ENCODE peak calls at places on chromosomes 6 and 20, in five cellular contexts. O is endothelial cell of umbilical vein, G is breast epithelium, T is transverse colon, N is K562. X is an unnamed sample.

GRCh38 chr6:20808984-20809383 is 274.7 kb downstream of the CDKAL1 start:
- DNase-seq in O (no peak), G (no peak), T (no peak), N (no peak), X (no peak)

GRCh38 chr6:158131926-158132325 is 36.1 kb downstream of the SERAC1 start:
- DNase-seq in O (peak), G (no peak), T (no peak), N (peak), X (no peak)

GRCh38 chr6:17850281-17850680 is 137.2 kb downstream of the KIF13A start:
- DNase-seq in O (no peak), G (no peak), T (no peak), N (no peak), X (no peak)

GRCh38 chr20:49290608-49291191 is 12.8 kb upstream of the ZNFX1 start:
- DNase-seq in O (no peak), G (no peak), T (no peak), N (peak), X (no peak)

GRCh38 chr6:82458147-82458546 is 94.5 kb downstream of the TPBG start:
- DNase-seq in O (no peak), G (no peak), T (no peak), N (no peak), X (no peak)

GRCh38 chr6:15287670-15288069 is 41.8 kb downstream of the JARID2 start:
- DNase-seq in O (no peak), G (no peak), T (no peak), N (no peak), X (no peak)

GRCh38 chr6:20302702-20303251 is 90.5 kb upstream of the MBOAT1 start:
- DNase-seq in O (no peak), G (no peak), T (no peak), N (peak), X (no peak)

GRCh38 chr20:38029453-38029852 is 3.8 kb downstream of the TTI1 start:
- DNase-seq in O (no peak), G (no peak), T (no peak), N (no peak), X (no peak)

GRCh38 chr20:52192296-52193007 is 873 bp upstream of the ZFP64 start:
- DNase-seq in O (no peak), G (no peak), T (no peak), N (peak), X (no peak)

GRCh38 chr6:127347188-127347587 is 3.8 kb upstream of the ECHDC1 start:
- DNase-seq in O (no peak), G (no peak), T (no peak), N (no peak), X (no peak)

GRCh38 chr20:39103305-39103704 is 141.2 kb downstream of the DHX35 start:
- DNase-seq in O (no peak), G (no peak), T (no peak), N (no peak), X (no peak)

GRCh38 chr6:130600880-130601341 is 226.3 kb upstream of the SMLR1 start:
- DNase-seq in O (peak), G (no peak), T (no peak), N (no peak), X (no peak)

GRCh38 chr20:46027245-46027853 is 1.7 kb upstream of the SLC12A5 start:
- DNase-seq in O (peak), G (no peak), T (no peak), N (peak), X (no peak)

GRCh38 chr6:4253604-4254211 is 118.3 kb upstream of the ECI2 start:
- DNase-seq in O (peak), G (no peak), T (no peak), N (peak), X (no peak)

GRCh38 chr6:20839624-20840023 is 305.4 kb downstream of the CDKAL1 start:
- DNase-seq in O (no peak), G (no peak), T (no peak), N (no peak), X (no peak)

GRCh38 chr6:168506460-168506859 is 65.5 kb downstream of the SMOC2 start:
- DNase-seq in O (no peak), G (no peak), T (no peak), N (no peak), X (no peak)

GRCh38 chr20:479487-479886 is 17.2 kb upstream of the TBC1D20 start:
- DNase-seq in O (peak), G (no peak), T (no peak), N (no peak), X (no peak)
- TF ChIP-seq POLR2AphosphoS5 in O (no peak), G (no peak), T (no peak), N (no peak), X (no peak)

GRCh38 chr6:164106345-164106769 is 691.8 kb downstream of the QKI start:
- DNase-seq in O (peak), G (no peak), T (no peak), N (peak), X (no peak)

GRCh38 chr6:164108092-164108491 is 693.6 kb downstream of the QKI start:
- DNase-seq in O (no peak), G (no peak), T (no peak), N (no peak), X (no peak)

GRCh38 chr6:164107297-164107995 is 692.9 kb downstream of the QKI start:
- DNase-seq in O (no peak), G (no peak), T (no peak), N (no peak), X (no peak)

GRCh38 chr6:164104432-164104831 is 689.9 kb downstream of the QKI start:
- DNase-seq in O (no peak), G (no peak), T (no peak), N (no peak), X (no peak)

DNA sequence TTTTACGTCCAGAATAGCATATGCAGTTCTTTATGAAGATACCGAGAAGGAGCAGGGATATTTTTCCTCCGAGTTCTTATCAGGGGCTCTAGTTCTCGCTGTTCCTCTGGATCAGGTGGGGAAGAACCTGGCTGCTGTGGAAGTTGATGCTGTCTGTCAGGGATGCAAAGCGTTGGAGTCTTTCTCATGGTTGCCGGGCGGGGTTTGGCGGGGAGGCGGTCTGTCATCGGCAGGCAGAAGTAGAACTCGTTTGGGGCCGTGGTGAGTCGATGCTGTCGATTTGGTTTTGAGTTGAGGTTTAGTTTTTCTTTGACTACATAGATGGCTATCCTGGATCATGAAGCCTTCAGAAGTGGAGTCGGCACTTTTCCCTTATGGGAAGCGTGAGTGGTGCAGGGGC is 691.2 kb downstream of the QKI start:
- DNase-seq in O (no peak), G (no peak), T (no peak), N (no peak), X (no peak)
- H3K27ac ChIP-seq in O (no peak), G (no peak), T (no peak), N (no peak), X (no peak)

DNA sequence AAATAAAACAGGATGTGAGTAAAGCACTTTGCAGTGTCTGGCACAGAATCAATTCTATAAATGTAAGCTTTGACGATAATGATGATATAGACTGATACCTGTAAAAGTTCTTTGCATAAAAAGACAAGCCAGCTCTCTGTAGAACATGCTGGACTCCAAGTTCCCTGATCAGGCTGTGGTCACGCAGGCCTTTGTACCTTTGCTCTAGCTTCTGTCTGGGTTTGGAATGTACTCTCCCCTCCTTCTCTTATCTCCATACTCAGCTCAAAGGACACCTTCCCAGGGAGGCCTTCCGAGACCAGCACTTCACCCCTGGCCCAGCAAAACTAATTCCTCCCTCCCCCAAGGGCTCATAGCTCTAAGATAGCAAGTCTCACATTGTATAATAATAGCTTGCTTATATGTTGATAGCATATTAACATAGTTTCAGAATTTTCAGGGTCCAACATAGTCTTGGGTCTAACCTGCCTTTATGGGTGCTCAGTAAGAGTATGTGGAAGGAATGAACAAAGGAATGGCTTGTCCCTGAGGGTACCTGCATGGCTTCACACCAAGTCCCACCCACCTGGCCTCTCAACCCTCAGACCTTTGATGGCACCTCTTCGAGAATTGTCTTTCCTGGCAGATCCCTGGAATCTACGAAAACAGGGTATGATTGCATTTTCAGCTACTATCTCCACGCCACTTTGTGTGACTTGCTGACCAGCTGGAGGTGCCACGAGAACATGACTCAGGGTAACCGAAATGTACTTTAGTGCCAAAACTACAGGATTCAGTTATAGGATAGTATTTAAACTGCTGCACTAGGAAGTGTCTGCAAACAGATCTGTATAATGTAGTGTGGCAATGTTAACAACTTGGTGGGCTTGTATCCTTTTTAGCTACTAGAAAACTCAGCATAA is 41.7 kb upstream of the PIM1 start:
- DNase-seq in O (peak), G (no peak), T (peak), N (peak), X (no peak)
- TF ChIP-seq POLR2AphosphoS5 in O (no peak), G (no peak), T (no peak), N (no peak), X (no peak)

GRCh38 chr20:708956-709355 is 33.4 kb upstream of the SCRT2 start:
- DNase-seq in O (no peak), G (no peak), T (no peak), N (no peak), X (no peak)

GRCh38 chr20:707711-708110 is 32.1 kb upstream of the SCRT2 start:
- DNase-seq in O (no peak), G (no peak), T (no peak), N (no peak), X (no peak)

GRCh38 chr20:709864-710761 is 34.5 kb upstream of the SCRT2 start:
- DNase-seq in O (no peak), G (no peak), T (no peak), N (no peak), X (no peak)

GRCh38 chr20:710762-711120 is 35.1 kb upstream of the SCRT2 start:
- DNase-seq in O (no peak), G (no peak), T (no peak), N (no peak), X (no peak)

DNA sequence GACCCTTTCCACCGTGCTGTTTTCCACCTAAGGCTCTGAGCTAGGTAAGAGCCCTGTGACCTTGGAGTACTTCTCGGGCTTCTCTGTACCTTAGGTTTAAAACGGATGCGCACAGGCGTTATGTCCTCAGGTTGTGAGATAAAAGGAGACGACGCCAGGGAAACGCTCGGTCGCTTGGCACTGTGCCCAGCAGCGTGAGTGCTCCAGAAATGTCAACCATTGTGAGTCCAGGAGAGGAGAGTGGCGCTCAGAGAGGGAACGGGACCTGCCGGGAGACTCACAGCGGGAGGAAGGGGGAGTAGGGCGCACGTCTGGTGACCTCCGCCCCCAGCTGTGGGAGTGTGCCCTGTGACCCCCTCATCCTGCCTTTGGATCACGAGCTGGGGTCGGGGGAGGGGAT is 33.8 kb upstream of the SCRT2 start:
- DNase-seq in O (no peak), G (peak), T (no peak), N (peak), X (no peak)
- H3K27ac ChIP-seq in O (no peak), G (no peak), T (no peak), N (no peak), X (no peak)

GRCh38 chr20:23086931-23087411 is 847 bp upstream of the CD93 start:
- DNase-seq in O (peak), G (no peak), T (peak), N (no peak), X (no peak)
- TF ChIP-seq POLR2AphosphoS5 in O (peak), G (peak), T (no peak), N (no peak), X (no peak)

GRCh38 chr20:63612276-63612931 is 14.5 kb downstream of the GMEB2 start:
- DNase-seq in O (no peak), G (no peak), T (no peak), N (no peak), X (no peak)
- H3K27ac ChIP-seq in O (no peak), G (no peak), T (no peak), N (no peak), X (no peak)

GRCh38 chr20:25065625-25066338 is 7.8 kb upstream of the ACSS1 start:
- DNase-seq in O (peak), G (no peak), T (peak), N (peak), X (no peak)
- TF ChIP-seq POLR2AphosphoS5 in O (no peak), G (no peak), T (no peak), N (no peak), X (peak)